ENCODE peak calls at places on chromosome 16, in seven cellular contexts. One of them, this sample, is unnamed.

GRCh38 chr16:53817117-53817516 is 113.2 kb downstream of the FTO start:
- DNase-seq in head of caudate nucleus: no peak
- DNase-seq in HFF-Myc: peak
- DNase-seq in heart right ventricle: no peak
- DNase-seq in SK-N-SH: no peak
- DNase-seq in hepatocyte: peak
- DNase-seq in ACHN: peak
- DNase-seq in this sample: no peak

GRCh38 chr16:89581045-89581695 is 5.6 kb downstream of the CPNE7 start:
- DNase-seq in head of caudate nucleus: no peak
- DNase-seq in HFF-Myc: peak
- DNase-seq in heart right ventricle: no peak
- DNase-seq in SK-N-SH: no peak
- DNase-seq in hepatocyte: peak
- DNase-seq in ACHN: peak
- DNase-seq in this sample: no peak

GRCh38 chr16:89122322-89122831 is 28.7 kb downstream of the ACSF3 start:
- DNase-seq in head of caudate nucleus: no peak
- DNase-seq in HFF-Myc: no peak
- DNase-seq in heart right ventricle: peak
- DNase-seq in SK-N-SH: no peak
- DNase-seq in hepatocyte: no peak
- DNase-seq in ACHN: no peak
- DNase-seq in this sample: peak

GRCh38 chr16:53068423-53068833 is 13.6 kb downstream of the CHD9 start:
- DNase-seq in head of caudate nucleus: no peak
- DNase-seq in HFF-Myc: no peak
- DNase-seq in heart right ventricle: no peak
- DNase-seq in SK-N-SH: no peak
- DNase-seq in hepatocyte: no peak
- DNase-seq in ACHN: no peak
- DNase-seq in this sample: no peak

GRCh38 chr16:22661161-22661647 is 150.5 kb downstream of the NPIPB5 start:
- DNase-seq in head of caudate nucleus: no peak
- DNase-seq in HFF-Myc: no peak
- DNase-seq in heart right ventricle: no peak
- DNase-seq in SK-N-SH: no peak
- DNase-seq in hepatocyte: no peak
- DNase-seq in ACHN: no peak
- DNase-seq in this sample: no peak

GRCh38 chr16:684961-685696 is 995 bp upstream of the JMJD8 start:
- DNase-seq in head of caudate nucleus: no peak
- DNase-seq in HFF-Myc: no peak
- DNase-seq in heart right ventricle: no peak
- DNase-seq in SK-N-SH: no peak
- DNase-seq in hepatocyte: no peak
- DNase-seq in ACHN: no peak
- DNase-seq in this sample: peak

GRCh38 chr16:19513377-19514053 is 8.4 kb downstream of the GDE1 start:
- DNase-seq in head of caudate nucleus: no peak
- DNase-seq in HFF-Myc: no peak
- DNase-seq in heart right ventricle: no peak
- DNase-seq in SK-N-SH: no peak
- DNase-seq in hepatocyte: no peak
- DNase-seq in ACHN: no peak
- DNase-seq in this sample: no peak

GRCh38 chr16:12087901-12088364 is 111.4 kb downstream of the SNX29 start:
- DNase-seq in head of caudate nucleus: no peak
- DNase-seq in HFF-Myc: no peak
- DNase-seq in heart right ventricle: peak
- DNase-seq in SK-N-SH: peak
- DNase-seq in hepatocyte: no peak
- DNase-seq in ACHN: no peak
- DNase-seq in this sample: no peak

This sample was measured in DMS79.